ENCODE peak calls at places on chromosomes 13 and 19, in nine cellular contexts. X, Y, K, H, R, P, G, O and U are unnamed samples.

GRCh38 chr19:18300930-18301717 is 19.7 kb upstream of the JUND start:
- DNase-seq in H (no peak), G (peak; percentile 52), Y (peak; percentile 36), K (peak; percentile 96), X (no peak), P (no peak), O (peak; percentile 74), R (no peak), U (no peak)

GRCh38 chr13:77872995-77873394 is 45.6 kb downstream of the EDNRB start:
- DNase-seq in K (no peak), P (no peak), R (no peak), O (peak; percentile 32), H (no peak), X (no peak), G (no peak), Y (no peak), U (no peak)

GRCh38 chr19:42311612-42312160 is 1.4 kb upstream of the TMEM145 start:
- DNase-seq in G (no peak), R (no peak), P (no peak), O (no peak), X (no peak), K (no peak), H (no peak), Y (no peak), U (no peak)

GRCh38 chr19:862529-863304 is 3.3 kb downstream of the CFD start:
- DNase-seq in G (no peak), P (no peak), K (peak; percentile 80), H (peak; percentile 79), R (no peak), X (no peak), O (peak; percentile 56), Y (peak; percentile 63), U (peak; percentile 88)

GRCh38 chr19:1364070-1364719 is 19.5 kb upstream of the NDUFS7 start:
- DNase-seq in G (no peak), X (no peak), R (no peak), P (no peak), Y (no peak), H (no peak), K (no peak), O (no peak), U (no peak)

GRCh38 chr13:78121001-78121400 is 202.4 kb upstream of the EDNRB start:
- DNase-seq in Y (no peak), H (no peak), G (no peak), K (no peak), X (no peak), R (no peak), P (no peak), O (no peak), U (no peak)

GRCh38 chr19:19224852-19225494 is 13.2 kb downstream of the NCAN start:
- DNase-seq in R (no peak), H (peak; percentile 81), P (no peak), K (peak; percentile 69), G (no peak), O (peak; percentile 59), Y (peak; percentile 84), X (peak; percentile 45), U (no peak)

GRCh38 chr19:16370671-16371391 is 46.2 kb downstream of the KLF2 start:
- DNase-seq in O (no peak), H (no peak), P (no peak), G (no peak), Y (no peak), X (no peak), R (no peak), K (no peak), U (no peak)

GRCh38 chr19:2706251-2706650 is 3.8 kb upstream of the GNG7 start:
- DNase-seq in K (no peak), P (no peak), Y (no peak), H (no peak), X (no peak), R (no peak), O (no peak), G (no peak), U (no peak)

GRCh38 chr19:17075860-17076538 is 422 bp downstream of the MYO9B start:
- DNase-seq in G (no peak), R (no peak), H (no peak), K (no peak), Y (peak; percentile 39), X (no peak), O (no peak), P (no peak), U (no peak)

GRCh38 chr13:48902421-48902820 is 73.3 kb upstream of the FNDC3A start:
- DNase-seq in P (no peak), O (peak; percentile 46), Y (peak; percentile 3), G (no peak), X (no peak), R (no peak), K (no peak), H (no peak), U (no peak)

GRCh38 chr19:30093966-30094770 is 152.1 kb downstream of the URI1 start:
- DNase-seq in H (no peak), R (no peak), P (no peak), X (no peak), G (no peak), O (no peak), K (no peak), Y (no peak), U (no peak)

GRCh38 chr19:16323532-16323931 is 1.1 kb upstream of the KLF2 start:
- DNase-seq in X (no peak), G (no peak), R (no peak), Y (no peak), H (no peak), O (no peak), K (no peak), P (no peak), U (no peak)

GRCh38 chr13:21045101-21045500 is 16.3 kb downstream of the LATS2 start:
- DNase-seq in G (no peak), X (no peak), P (no peak), Y (no peak), K (no peak), O (no peak), H (no peak), R (no peak), U (no peak)

GRCh38 chr19:3781603-3782002 is 4.6 kb downstream of the MATK start:
- DNase-seq in Y (no peak), X (no peak), O (no peak), H (no peak), P (no peak), R (no peak), K (no peak), G (no peak), U (no peak)

GRCh38 chr19:46859637-46860124 is 1.1 kb upstream of the ARHGAP35 start:
- DNase-seq in X (no peak), H (no peak), Y (no peak), K (peak; percentile 84), P (peak; percentile 69), O (no peak), R (peak; percentile 44), G (no peak), U (no peak)

GRCh38 chr19:1069009-1069779 is 2.2 kb downstream of the ARHGAP45 start:
- DNase-seq in R (no peak), P (no peak), K (peak; percentile 82), O (no peak), X (no peak), H (no peak), G (no peak), Y (no peak), U (no peak)

GRCh38 chr19:412356-413355 is 3.7 kb upstream of the C2CD4C start:
- DNase-seq in P (no peak), H (peak; percentile 54), G (no peak), Y (no peak), O (no peak), R (no peak), K (no peak), X (peak; percentile 13), U (no peak)

DNA sequence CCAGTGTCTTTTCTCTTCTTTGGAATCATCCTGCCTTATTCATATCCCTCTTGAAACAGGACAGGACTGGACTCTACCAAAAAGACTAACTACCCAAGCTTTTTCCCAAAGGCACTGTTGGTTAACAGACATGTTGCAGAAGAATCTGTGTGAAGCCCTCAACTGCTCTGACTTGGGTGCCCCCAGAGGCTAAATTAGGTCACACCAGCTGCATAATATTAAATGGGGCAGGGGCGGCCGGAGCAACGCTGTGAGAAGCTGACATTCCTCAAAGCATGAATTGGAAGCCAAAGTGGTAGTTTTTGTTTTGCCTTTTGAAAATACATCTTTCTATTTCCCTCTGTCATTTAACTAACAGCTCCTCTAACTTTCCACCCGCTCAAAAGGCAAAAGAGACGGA is 185.9 kb downstream of the LHFPL6 start:
- DNase-seq in X (no peak), G (no peak), H (peak; percentile 28), P (no peak), R (no peak), Y (no peak), K (no peak), O (no peak), U (no peak)
- TF ChIP-seq CTCF in X (no peak), G (peak; percentile 6), H (peak; percentile 50), P (no peak), R (no peak), Y (no peak), K (no peak), O (peak; percentile 11), U (peak; percentile 38)

GRCh38 chr19:13847900-13848677 is 28.8 kb upstream of the NANOS3 start:
- DNase-seq in O (no peak), Y (no peak), G (no peak), K (no peak), X (no peak), H (no peak), P (no peak), R (no peak), U (no peak)
- TF ChIP-seq CTCF in O (no peak), Y (no peak), G (no peak), K (no peak), X (peak; percentile 1), H (no peak), P (no peak), R (no peak), U (no peak)

GRCh38 chr13:46728777-46729176 is 68.2 kb downstream of the ESD start:
- DNase-seq in X (no peak), P (no peak), O (peak; percentile 5), G (no peak), K (no peak), H (no peak), R (no peak), Y (no peak), U (no peak)
- TF ChIP-seq CTCF in X (no peak), P (no peak), O (no peak), G (no peak), K (no peak), H (no peak), R (no peak), Y (no peak), U (no peak)

GRCh38 chr19:5899728-5900526 is 3.7 kb downstream of the NDUFA11 start:
- DNase-seq in R (no peak), Y (no peak), K (no peak), P (no peak), O (no peak), G (no peak), H (no peak), X (no peak), U (no peak)

GRCh38 chr19:5895890-5896289 is 7.7 kb downstream of the NDUFA11 start:
- DNase-seq in O (no peak), X (no peak), H (no peak), G (no peak), R (no peak), K (no peak), P (no peak), Y (no peak), U (no peak)

GRCh38 chr19:5896365-5897076 is 7.1 kb downstream of the NDUFA11 start:
- DNase-seq in O (no peak), Y (no peak), K (no peak), G (no peak), P (no peak), R (no peak), X (no peak), H (no peak), U (no peak)

GRCh38 chr19:5895409-5895808 is 8.2 kb downstream of the NDUFA11 start:
- DNase-seq in G (no peak), O (no peak), H (no peak), P (no peak), K (no peak), X (no peak), R (no peak), Y (no peak), U (no peak)

GRCh38 chr19:5897189-5897969 is 6.2 kb downstream of the NDUFA11 start:
- DNase-seq in O (no peak), X (no peak), K (no peak), R (no peak), H (no peak), G (no peak), Y (no peak), P (no peak), U (no peak)
- TF ChIP-seq CTCF in O (no peak), X (no peak), K (no peak), R (no peak), H (no peak), G (no peak), Y (no peak), P (no peak), U (no peak)